ENCODE peak calls at places on chromosomes 5 and 9, in four cellular contexts. E is RWPE2, K is PC-3, N is heart right ventricle. U is an unnamed sample. For H3K4me1, the result is how much of the 10 kb centered on the place peaks cover.

GRCh38 chr9:15206949-15207696 is 99.9 kb downstream of the TTC39B start:
- ATAC-seq in E (no peak), N (no peak), K (no peak), U (no peak)

GRCh38 chr9:108860764-108861163 is 1.3 kb upstream of the ACTL7A start:
- ATAC-seq in K (no peak), E (no peak), N (no peak), U (no peak)

GRCh38 chr5:150014456-150014855 is 13.9 kb downstream of the HMGXB3 start:
- ATAC-seq in E (no peak), K (no peak), N (no peak), U (no peak)

GRCh38 chr5:9054821-9055589 is 490.9 kb downstream of the SEMA5A start:
- ATAC-seq in N (no peak), K (no peak), E (peak), U (no peak)

GRCh38 chr9:118954822-118955221 is 414.4 kb downstream of the BRINP1 start:
- ATAC-seq in K (no peak), E (no peak), N (no peak), U (no peak)

GRCh38 chr5:108760512-108760911 is 12.8 kb downstream of the FER start:
- ATAC-seq in K (no peak), N (no peak), E (no peak), U (no peak)

GRCh38 chr5:32254987-32255900 is 57.5 kb downstream of the MTMR12 start:
- ATAC-seq in K (no peak), N (peak), E (no peak), U (peak)

GRCh38 chr9:80156725-80157124 is 585.0 kb downstream of the TLE4 start:
- ATAC-seq in K (no peak), N (no peak), E (no peak), U (no peak)

GRCh38 chr5:154276932-154277331 is 86.4 kb downstream of the GALNT10 start:
- ATAC-seq in K (peak), N (peak), E (no peak), U (peak)

GRCh38 chr5:134873494-134873893 is 677 bp upstream of the TXNDC15 start:
- ATAC-seq in E (no peak), N (no peak), K (no peak), U (no peak)

GRCh38 chr9:114403153-114403756 is 15.5 kb upstream of the AKNA start:
- ATAC-seq in K (no peak), N (no peak), E (no peak), U (no peak)

GRCh38 chr5:42514759-42515158 is 91.5 kb downstream of the GHR start:
- ATAC-seq in E (peak), K (peak), N (no peak), U (no peak)

GRCh38 chr9:109519366-109519765 is 21.3 kb upstream of the PTPN3 start:
- ATAC-seq in K (no peak), N (no peak), E (no peak), U (no peak)

GRCh38 chr5:6461006-6461405 is 12.3 kb downstream of the UBE2QL1 start:
- ATAC-seq in N (no peak), E (no peak), K (no peak), U (no peak)

GRCh38 chr9:90092512-90092911 is 487.7 kb downstream of the GADD45G start:
- ATAC-seq in N (no peak), K (no peak), E (no peak), U (no peak)

GRCh38 chr5:170297589-170298462 is at the start of gene LCP2:
- ATAC-seq in K (no peak), N (peak), E (peak), U (no peak)

GRCh38 chr9:126834672-126835071 is 25.8 kb upstream of the ZBTB34 start:
- ATAC-seq in N (no peak), K (no peak), E (no peak), U (no peak)

GRCh38 chr9:77726814-77727213 is 78.7 kb upstream of the GNA14 start:
- ATAC-seq in E (no peak), K (no peak), N (no peak), U (no peak)

GRCh38 chr5:83363111-83363510 is 108.4 kb upstream of the VCAN start:
- ATAC-seq in E (no peak), N (no peak), K (no peak), U (no peak)

GRCh38 chr5:219492-219891 is 1.4 kb downstream of the SDHA start:
- ATAC-seq in E (peak), N (no peak), K (peak), U (no peak)

GRCh38 chr9:104075801-104076753 is 18.0 kb upstream of the SMC2 start:
- ATAC-seq in E (peak), K (peak), N (no peak), U (no peak)

GRCh38 chr5:138657360-138657759 is 82.2 kb upstream of the HSPA9 start:
- ATAC-seq in N (peak), K (no peak), E (no peak), U (no peak)

GRCh38 chr5:146049704-146050026 is 55.7 kb downstream of the PLAC8L1 start:
- ATAC-seq in E (no peak), N (no peak), K (no peak), U (no peak)

GRCh38 chr5:43469671-43470396 is 13.8 kb downstream of the TMEM267 start:
- ATAC-seq in K (no peak), E (no peak), N (no peak), U (no peak)

GRCh38 chr5:126390056-126390455 is 33.2 kb upstream of the GRAMD2B start:
- ATAC-seq in K (no peak), E (no peak), N (no peak), U (no peak)

GRCh38 chr5:107378218-107378899 is 292.4 kb downstream of the EFNA5 start:
- ATAC-seq in K (no peak), E (no peak), N (no peak), U (no peak)

GRCh38 chr9:137381501-137382443 is 41.2 kb downstream of the EXD3 start:
- ATAC-seq in N (no peak), E (no peak), K (no peak), U (no peak)

GRCh38 chr9:68740561-68740960 is 35.5 kb downstream of the PIP5K1B start:
- ATAC-seq in E (peak), N (no peak), K (peak), U (no peak)

GRCh38 chr9:134870746-134871667 is 9.6 kb upstream of the FCN2 start:
- ATAC-seq in N (no peak), K (no peak), E (no peak), U (no peak)

GRCh38 chr9:75198436-75198835 is 110.1 kb downstream of the OSTF1 start:
- ATAC-seq in E (no peak), N (no peak), K (no peak), U (no peak)

GRCh38 chr5:16459451-16459850 is 6.1 kb downstream of the ZNF622 start:
- ATAC-seq in E (no peak), N (peak), K (no peak), U (no peak)

GRCh38 chr9:125169889-125170288 is 19.7 kb downstream of the PPP6C start:
- ATAC-seq in K (no peak), E (no peak), N (no peak), U (no peak)

GRCh38 chr5:135553688-135554462 is 18.1 kb upstream of the NEUROG1 start:
- ATAC-seq in N (no peak), K (no peak), E (peak), U (no peak)

GRCh38 chr5:42168091-42168670 is 243.1 kb downstream of the FBXO4 start:
- ATAC-seq in E (no peak), K (no peak), N (no peak), U (no peak)

GRCh38 chr5:66169534-66169933 is 25.4 kb downstream of the SREK1 start:
- ATAC-seq in K (peak), N (no peak), E (no peak), U (no peak)

GRCh38 chr9:92590386-92590785 is 54.6 kb upstream of the ECM2 start:
- ATAC-seq in E (no peak), N (peak), K (no peak), U (peak)

GRCh38 chr5:115243412-115243811 is 19.3 kb downstream of the PGGT1B start:
- ATAC-seq in N (no peak), E (peak), K (peak), U (no peak)

GRCh38 chr5:8843766-8844165 is 702.1 kb downstream of the SEMA5A start:
- ATAC-seq in K (no peak), N (peak), E (no peak), U (peak)

GRCh38 chr5:119285070-119285916 is 70.5 kb upstream of the TNFAIP8 start:
- ATAC-seq in E (no peak), K (no peak), N (no peak), U (no peak)

GRCh38 chr5:119288364-119289047 is 67.3 kb upstream of the TNFAIP8 start:
- ATAC-seq in N (no peak), E (peak), K (no peak), U (no peak)

GRCh38 chr5:119289413-119289812 is 66.4 kb upstream of the TNFAIP8 start:
- ATAC-seq in K (no peak), N (no peak), E (no peak), U (no peak)

GRCh38 chr5:119286516-119287488 is 69.0 kb upstream of the TNFAIP8 start:
- ATAC-seq in K (no peak), N (no peak), E (no peak), U (no peak)

DNA sequence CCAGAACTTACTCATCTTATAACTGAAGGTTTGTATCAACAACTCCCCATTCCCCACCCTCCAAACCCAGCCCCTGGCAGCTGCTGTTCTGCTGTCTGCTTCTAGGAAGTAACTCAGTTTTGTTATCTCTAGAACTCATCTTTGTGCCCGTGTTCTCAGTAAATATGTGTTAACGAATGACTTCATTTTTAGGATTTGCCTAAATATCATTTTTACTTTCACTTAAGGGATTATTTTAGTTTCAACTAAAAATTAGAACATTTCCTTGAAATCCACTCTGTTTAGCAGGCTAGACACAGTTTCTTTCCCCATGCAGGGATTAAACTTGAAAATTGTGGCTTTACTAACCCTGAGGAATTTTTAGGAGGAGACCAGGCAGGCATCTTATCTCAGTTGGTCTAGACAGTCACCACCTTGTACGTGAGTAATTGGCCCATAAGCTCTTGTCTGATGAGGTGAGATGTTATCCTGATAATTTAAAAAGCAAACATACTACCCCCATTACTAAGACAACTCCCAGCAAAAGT is 68.2 kb upstream of the TNFAIP8 start:
- ATAC-seq in E (peak), K (peak), N (no peak), U (no peak)
- H3K4me1 ChIP-seq in E (under half), K (under half), N (under half), U (half or more)

DNA sequence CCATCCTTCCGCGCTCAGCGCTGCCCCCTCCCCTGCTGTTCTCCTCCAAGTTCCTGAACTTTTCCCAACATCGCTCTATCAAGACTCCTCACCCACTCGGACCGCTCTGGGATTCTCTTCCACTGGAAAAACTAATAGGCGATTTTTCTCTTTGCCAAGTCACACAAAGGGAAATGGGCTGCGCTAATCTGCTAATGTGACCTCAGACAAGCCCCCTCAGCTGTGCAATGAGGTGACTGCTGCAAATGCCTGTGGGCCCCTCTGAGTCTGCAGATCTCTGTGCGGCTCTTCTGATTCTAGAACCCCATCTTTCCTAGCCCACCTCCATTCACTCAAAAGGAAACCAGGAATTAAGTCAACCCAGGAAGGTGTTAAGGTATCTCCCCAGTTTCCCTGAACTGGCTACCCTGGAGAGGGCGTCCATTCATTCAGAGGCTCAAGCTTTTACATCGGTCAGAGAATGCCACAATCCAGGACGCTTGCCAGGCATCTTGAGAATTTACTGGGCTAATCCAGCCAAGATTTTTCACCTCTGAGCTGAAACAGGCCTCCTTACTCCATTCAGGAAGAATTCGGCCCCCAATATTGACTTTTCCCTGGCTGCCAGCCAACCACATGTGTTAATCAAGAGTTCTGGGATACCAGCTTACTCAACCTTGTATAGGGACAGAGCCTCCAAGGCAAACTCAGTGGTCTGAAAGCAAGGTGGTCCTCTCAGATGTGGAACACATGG is 795 bp upstream of the ADAMTS12 start:
- ATAC-seq in N (peak), K (peak), E (peak), U (peak)
- H3K4me1 ChIP-seq in N (under half), K (under half), E (under half), U (half or more)

GRCh38 chr5:180119031-180119885 is 47.7 kb upstream of the RNF130 start:
- ATAC-seq in E (no peak), N (no peak), K (no peak), U (no peak)
- H3K4me1 ChIP-seq in E (under half), N (under half), K (under half), U (under half)

DNA sequence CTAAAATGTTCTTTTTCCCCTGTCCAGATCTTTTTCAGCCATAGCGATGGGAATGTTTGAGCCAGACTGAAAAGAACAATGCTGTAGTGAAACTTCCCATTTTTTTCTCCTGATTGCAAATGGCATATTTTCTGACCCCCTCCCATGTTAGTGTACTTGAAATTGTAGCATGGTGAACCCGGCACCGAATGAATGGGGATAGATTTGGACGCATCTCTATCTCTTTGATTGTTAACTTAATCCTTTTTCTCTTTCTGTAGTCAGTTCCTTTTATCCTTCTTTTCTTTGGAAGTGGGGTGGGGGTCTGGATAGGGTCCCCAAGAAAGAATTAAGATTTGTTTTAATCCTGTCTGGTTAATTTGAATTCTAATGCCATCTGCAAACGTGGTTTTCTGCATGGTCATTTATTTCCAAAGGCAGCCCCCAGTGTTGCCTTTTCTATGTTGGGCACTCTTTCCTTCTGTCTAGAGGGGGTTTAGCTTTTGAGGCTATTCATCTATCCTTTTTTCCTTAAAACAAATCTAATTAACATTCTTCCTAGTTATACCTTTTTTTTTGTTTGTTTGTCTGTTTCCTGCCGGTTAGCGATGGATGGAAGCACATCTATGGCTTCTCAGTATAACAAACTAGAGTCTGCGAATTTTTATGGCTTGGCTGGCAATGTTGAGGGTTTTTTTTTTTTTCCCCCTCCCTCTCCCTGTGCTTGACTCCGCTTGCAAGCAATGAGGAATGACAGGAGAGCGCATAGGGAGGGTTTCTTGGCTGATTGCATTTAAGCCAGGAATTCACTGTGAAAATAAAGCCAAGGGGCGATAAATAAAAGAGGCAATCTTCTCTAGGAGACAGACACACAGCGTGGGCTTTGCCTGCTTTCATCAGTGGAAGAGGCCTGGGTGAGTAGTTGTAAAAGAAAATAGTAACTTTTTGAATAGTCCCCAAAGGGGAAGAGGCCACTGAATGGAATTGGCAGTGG is 2.5 kb downstream of the ZSWIM6 start:
- ATAC-seq in E (no peak), K (no peak), N (no peak), U (no peak)
- H3K4me1 ChIP-seq in E (under half), K (under half), N (under half), U (under half)

U was measured in gastroesophageal sphincter.